ENCODE peak calls at places on chromosome 19, in four cellular contexts. W is GM12878, R is HepG2, K is K562. H is an unnamed sample.
A peak's percentile ranks its signal among the peaks of the same experiment; 100 is the strongest.

GRCh38 chr19:42965204-42965603 is 28.2 kb upstream of the PSG7 start:
- DNase-seq in W (no peak), R (no peak), K (no peak), H (peak; percentile 4)

GRCh38 chr19:15093001-15093400 is 11.0 kb downstream of the OR1I1 start:
- DNase-seq in W (no peak), R (no peak), K (no peak), H (no peak)

GRCh38 chr19:52695996-52696395 is 38.8 kb downstream of the ZNF611 start:
- DNase-seq in W (no peak), R (no peak), K (no peak), H (no peak)

GRCh38 chr19:461664-462551 is 1.1 kb upstream of the SHC2 start:
- DNase-seq in W (no peak), R (peak; percentile 66), K (peak; percentile 79), H (no peak)

GRCh38 chr19:31448221-31448657 is 99.0 kb upstream of the TSHZ3 start:
- DNase-seq in W (no peak), R (no peak), K (no peak), H (peak; percentile 32)

GRCh38 chr19:12726988-12727316 is 3.2 kb upstream of the TNPO2 start:
- DNase-seq in W (no peak), R (no peak), K (no peak), H (no peak)

GRCh38 chr19:34503546-34504272 is 22.2 kb downstream of the WTIP start:
- DNase-seq in W (no peak), R (no peak), K (no peak), H (no peak)

GRCh38 chr19:48685583-48685982 is 10.2 kb upstream of the FUT2 start:
- DNase-seq in W (no peak), R (peak; percentile 68), K (no peak), H (no peak)

GRCh38 chr19:40449506-40449905 is 5.4 kb upstream of the SERTAD3 start:
- DNase-seq in W (no peak), R (no peak), K (no peak), H (no peak)

GRCh38 chr19:18666784-18667183 is 16.7 kb upstream of the CRTC1 start:
- DNase-seq in W (no peak), R (no peak), K (no peak), H (no peak)

GRCh38 chr19:17703823-17704463 is 15.3 kb upstream of the MAP1S start:
- DNase-seq in W (no peak), R (peak; percentile 33), K (peak; percentile 66), H (peak; percentile 40)

GRCh38 chr19:17183271-17183757 is 31.8 kb upstream of the USE1 start:
- DNase-seq in W (no peak), R (no peak), K (no peak), H (no peak)

GRCh38 chr19:50331187-50332013 is 2.2 kb upstream of the KCNC3 start:
- DNase-seq in W (no peak), R (no peak), K (no peak), H (no peak)

GRCh38 chr19:49125025-49125731 is 5.8 kb downstream of the PPFIA3 start:
- DNase-seq in W (no peak), R (peak; percentile 65), K (no peak), H (no peak)

GRCh38 chr19:35556846-35557538 is 6.5 kb downstream of the ATP4A start:
- DNase-seq in W (no peak), R (no peak), K (no peak), H (no peak)

GRCh38 chr19:34237939-34238338 is 16.4 kb upstream of the GARRE1 start:
- DNase-seq in W (no peak), R (no peak), K (no peak), H (no peak)

GRCh38 chr19:39401549-39402416 is 4.9 kb upstream of the ZFP36 start:
- DNase-seq in W (no peak), R (peak; percentile 96), K (no peak), H (no peak)

GRCh38 chr19:16435999-16436650 is 35.6 kb downstream of the EPS15L1 start:
- DNase-seq in W (no peak), R (no peak), K (peak; percentile 70), H (no peak)

GRCh38 chr19:1379126-1379905 is 4.4 kb upstream of the NDUFS7 start:
- DNase-seq in W (no peak), R (no peak), K (no peak), H (no peak)

GRCh38 chr19:32387701-32388392 is 17.7 kb upstream of the DPY19L3 start:
- DNase-seq in W (no peak), R (no peak), K (no peak), H (no peak)

GRCh38 chr19:33312065-33312464 is 9.7 kb upstream of the CEBPA start:
- DNase-seq in W (no peak), R (no peak), K (no peak), H (no peak)

GRCh38 chr19:2569596-2570465 is 93.9 kb downstream of the GADD45B start:
- DNase-seq in W (no peak), R (no peak), K (peak; percentile 1), H (no peak)

GRCh38 chr19:56958428-56958827 is 117.9 kb upstream of the PEG3 start:
- DNase-seq in W (no peak), R (no peak), K (no peak), H (no peak)

GRCh38 chr19:42068361-42068755 is 1.6 kb downstream of the GRIK5 start:
- DNase-seq in W (no peak), R (no peak), K (no peak), H (no peak)

GRCh38 chr19:14102102-14102696 is 11.6 kb upstream of the SAMD1 start:
- DNase-seq in W (no peak), R (no peak), K (no peak), H (no peak)

GRCh38 chr19:28019371-28019770 is 1193.6 kb downstream of the UQCRFS1 start:
- DNase-seq in W (no peak), R (no peak), K (no peak), H (no peak)

GRCh38 chr19:18725755-18726416 is 42.4 kb downstream of the CRTC1 start:
- DNase-seq in W (no peak), R (no peak), K (no peak), H (no peak)

GRCh38 chr19:33311326-33311682 is 9.0 kb upstream of the CEBPA start:
- DNase-seq in W (no peak), R (no peak), K (peak; percentile 39), H (no peak)

GRCh38 chr19:16586477-16586871 is 14.3 kb upstream of the SLC35E1 start:
- DNase-seq in W (no peak), R (no peak), K (no peak), H (no peak)

GRCh38 chr19:44590245-44591059 is 22.9 kb upstream of the IGSF23 start:
- DNase-seq in W (no peak), R (no peak), K (no peak), H (no peak)

GRCh38 chr19:7619671-7620441 is 9.5 kb downstream of the XAB2 start:
- DNase-seq in W (no peak), R (no peak), K (no peak), H (no peak)

GRCh38 chr19:7618366-7618765 is 11.0 kb downstream of the XAB2 start:
- DNase-seq in W (no peak), R (peak; percentile 33), K (peak; percentile 38), H (no peak)

GRCh38 chr19:7617735-7618134 is 11.6 kb downstream of the XAB2 start:
- DNase-seq in W (no peak), R (no peak), K (no peak), H (no peak)

GRCh38 chr19:7617172-7617571 is 12.2 kb downstream of the XAB2 start:
- DNase-seq in W (no peak), R (no peak), K (no peak), H (no peak)

DNA sequence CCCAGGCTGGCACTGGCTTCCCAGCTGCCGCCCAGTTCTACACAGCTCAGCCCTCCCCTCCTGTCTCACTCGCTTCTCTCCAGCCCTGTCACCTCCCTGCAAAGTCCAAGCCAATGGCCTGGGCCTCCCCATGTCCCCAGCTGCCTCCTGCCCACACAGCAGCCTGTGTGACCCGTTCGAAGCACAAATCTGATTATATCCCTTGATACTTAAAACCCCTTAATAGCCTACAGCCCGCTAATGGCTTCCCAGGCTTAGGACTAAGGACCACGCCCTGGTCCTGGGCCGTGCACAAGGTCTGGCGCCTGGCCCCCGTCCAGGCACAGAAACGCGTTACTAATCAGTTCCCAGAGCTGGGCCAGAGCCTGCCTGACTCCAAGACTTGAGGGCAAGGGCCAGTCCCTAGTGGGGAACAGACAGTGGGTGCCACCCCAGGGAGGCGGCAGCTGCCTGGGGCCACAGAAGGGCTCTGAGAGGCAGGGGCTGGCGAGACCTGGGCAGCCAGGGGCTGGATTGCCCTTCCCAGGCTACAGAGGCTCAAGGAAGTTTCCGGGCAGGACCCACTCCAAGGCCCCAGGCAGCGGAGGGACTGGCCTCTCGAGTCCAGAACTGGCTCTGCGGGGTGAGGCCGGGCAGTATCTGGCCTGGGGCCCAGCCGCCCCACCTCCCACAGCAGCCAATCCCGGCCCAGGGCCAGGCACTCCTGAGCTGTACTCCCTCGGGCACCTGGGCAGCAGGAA is 10.4 kb downstream of the XAB2 start:
- DNase-seq in W (no peak), R (no peak), K (no peak), H (no peak)
- TF ChIP-seq EP300 in W (no peak), R (no peak), K (no peak), H (no peak)

DNA sequence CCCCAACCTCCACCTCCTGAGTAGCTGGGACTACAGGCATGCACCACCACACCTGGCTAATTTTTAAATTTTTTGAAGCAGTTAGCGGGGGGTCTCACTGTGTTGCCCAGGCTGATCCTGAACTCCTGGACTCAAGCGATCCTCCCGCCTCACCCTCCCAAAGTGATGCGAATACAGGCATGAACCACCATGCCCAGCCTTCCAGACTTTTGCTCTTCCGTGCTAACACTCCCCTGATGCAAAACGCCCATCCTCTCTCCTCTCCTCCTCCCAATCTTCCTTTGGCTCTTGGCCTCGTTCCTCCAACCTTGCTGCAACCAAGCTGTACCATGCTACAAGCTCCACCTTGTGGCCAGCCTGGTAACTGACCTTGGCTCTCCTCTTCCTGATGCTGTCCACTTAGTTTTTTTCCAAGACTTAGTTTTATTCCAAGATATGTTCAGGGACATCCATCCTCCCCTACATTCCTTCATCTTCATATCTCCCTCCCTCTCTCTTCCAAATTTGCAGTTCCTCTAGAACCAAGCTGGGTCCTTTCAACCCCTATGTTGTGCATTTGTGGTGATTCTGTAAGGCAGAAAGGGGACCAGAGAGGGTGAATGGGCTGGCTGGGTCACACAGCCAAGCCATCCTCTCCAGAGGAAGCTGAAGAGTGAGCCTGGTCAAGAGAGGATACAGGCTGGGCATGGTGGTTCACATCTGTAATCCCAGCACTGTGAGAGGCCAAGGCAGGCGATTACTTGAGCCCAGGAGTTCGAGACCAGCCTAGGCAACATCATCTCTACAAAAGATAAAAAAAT is 32.8 kb downstream of the TINCR start:
- DNase-seq in W (no peak), R (no peak), K (peak; percentile 49), H (no peak)
- TF ChIP-seq POLR2AphosphoS2 in W (no peak), R (no peak), K (no peak), H (no peak)

GRCh38 chr19:10226376-10227214 is 4.5 kb downstream of the S1PR2 start:
- DNase-seq in W (no peak), R (no peak), K (no peak), H (no peak)
- TF ChIP-seq EP300 in W (no peak), R (no peak), K (no peak), H (no peak)

DNA sequence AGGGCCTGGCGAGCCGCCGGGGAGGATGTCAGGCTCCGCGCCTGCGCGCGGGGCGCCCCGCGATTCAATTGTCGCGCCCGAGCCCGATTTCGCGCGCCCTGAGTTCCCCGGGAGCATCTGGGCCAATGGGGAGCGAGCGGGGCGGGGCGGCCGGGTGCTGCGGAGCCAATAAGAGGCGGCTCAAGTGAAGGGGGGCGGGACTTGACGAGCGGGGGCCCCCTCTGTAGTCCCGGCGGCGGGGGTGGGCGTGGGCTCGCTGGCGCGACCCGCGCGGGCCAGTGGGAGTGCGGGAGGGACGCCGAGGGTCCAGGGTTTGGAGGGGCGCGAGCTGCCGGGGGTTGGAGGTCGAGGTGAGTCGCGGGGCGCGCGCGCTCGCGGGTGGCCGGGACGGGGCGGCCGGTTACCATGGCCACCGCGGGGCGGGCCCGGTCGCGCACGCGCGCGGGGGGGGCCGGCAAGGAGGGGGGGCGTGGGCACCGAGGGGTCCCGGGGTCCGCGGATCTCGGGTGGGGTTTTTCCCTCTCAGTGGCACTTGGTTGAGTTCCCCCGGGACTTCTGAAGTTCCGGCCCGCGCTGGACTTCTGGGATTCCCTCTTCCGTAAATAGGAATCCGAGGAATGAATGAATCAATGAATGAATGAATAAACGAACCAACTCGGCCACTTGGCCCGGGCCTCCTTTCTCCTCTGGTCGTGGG is 744 bp downstream of the UHRF1 start:
- DNase-seq in W (peak; percentile 51), R (peak; percentile 81), K (peak; percentile 98), H (peak; percentile 91)
- TF ChIP-seq POLR2AphosphoS2 in W (no peak), R (no peak), K (no peak), H (no peak)

H was measured in A549.